ENCODE peak calls at places on chromosomes 1 and 21, in six cellular contexts. L is spleen, E is tibial artery, V is ovary, J is lung, S is endothelial cell of umbilical vein. R is an unnamed sample. For H3K4me1 and H3K36me3, the result is how much of the 10 kb centered on the place peaks cover.

GRCh38 chr1:24074817-24075725 is 36.9 kb downstream of the MYOM3 start:
- DNase-seq in E (no peak), S (no peak), J (no peak), L (no peak), V (no peak), R (peak)

GRCh38 chr1:193118194-193118593 is 3.6 kb upstream of the CDC73 start:
- DNase-seq in E (no peak), V (no peak), L (no peak), J (no peak), S (no peak), R (no peak)

GRCh38 chr1:183609313-183609712 is 19.1 kb upstream of the NCF2 start:
- DNase-seq in E (peak), V (peak), S (peak), J (peak), L (no peak), R (no peak)

GRCh38 chr1:165678509-165678908 is 19.9 kb downstream of the ALDH9A1 start:
- DNase-seq in E (no peak), V (no peak), J (no peak), S (peak), L (no peak), R (no peak)

GRCh38 chr1:230010618-230011332 is 56.3 kb upstream of the GALNT2 start:
- DNase-seq in E (no peak), J (no peak), S (no peak), V (no peak), L (no peak), R (no peak)

GRCh38 chr1:25642710-25643109 is 26.1 kb downstream of the MAN1C1 start:
- DNase-seq in J (no peak), L (peak), V (no peak), E (no peak), S (peak), R (no peak)

GRCh38 chr1:30110826-30111225 is 612.6 kb downstream of the MATN1 start:
- DNase-seq in L (no peak), V (no peak), S (no peak), E (no peak), J (no peak), R (peak)

GRCh38 chr1:17881761-17882160 is 126.6 kb downstream of the ACTL8 start:
- DNase-seq in L (peak), V (no peak), E (no peak), J (no peak), S (no peak), R (peak)

GRCh38 chr1:205248793-205249601 is 21.3 kb downstream of the TMCC2 start:
- DNase-seq in L (peak), S (peak), E (peak), J (peak), V (peak), R (peak)

GRCh38 chr1:184691719-184692324 is 62.8 kb downstream of the EDEM3 start:
- DNase-seq in E (no peak), L (no peak), S (peak), J (no peak), V (no peak), R (no peak)

GRCh38 chr1:184258525-184258924 is 128.3 kb upstream of the C1orf21 start:
- DNase-seq in E (no peak), J (no peak), S (peak), L (no peak), V (no peak), R (no peak)

GRCh38 chr1:191551019-191551418 is 607.2 kb upstream of the RGS18 start:
- DNase-seq in S (no peak), J (no peak), E (no peak), V (no peak), L (no peak), R (no peak)

GRCh38 chr1:960371-961131 is at the start of gene KLHL17:
- DNase-seq in J (peak), V (peak), S (peak), L (peak), E (peak), R (peak)

GRCh38 chr1:84780000-84780716 is 89.9 kb upstream of the SSX2IP start:
- DNase-seq in L (no peak), E (no peak), V (no peak), S (no peak), J (no peak), R (no peak)

GRCh38 chr1:4081806-4082645 is 182.0 kb upstream of the C1orf174 start:
- DNase-seq in J (no peak), L (peak), E (no peak), S (no peak), V (no peak), R (no peak)

GRCh38 chr21:45528981-45529784 is 13.1 kb downstream of the SLC19A1 start:
- DNase-seq in S (no peak), J (no peak), E (no peak), V (peak), L (peak), R (peak)

GRCh38 chr1:202589190-202589680 is 121.0 kb downstream of the SYT2 start:
- DNase-seq in V (peak), L (no peak), S (peak), E (peak), J (peak), R (peak)

GRCh38 chr1:212754715-212755114 is 36.9 kb downstream of the NSL1 start:
- DNase-seq in E (no peak), V (no peak), L (no peak), J (no peak), S (no peak), R (no peak)

GRCh38 chr1:145706282-145706681 is 886 bp downstream of the PDZK1 start:
- DNase-seq in S (no peak), J (no peak), E (no peak), L (no peak), V (no peak), R (no peak)

GRCh38 chr1:19204665-19205266 is 5.3 kb downstream of the UBR4 start:
- DNase-seq in L (no peak), S (no peak), E (no peak), J (no peak), V (no peak), R (no peak)
- H3K4me1 ChIP-seq in L (half or more), S (under half), E (under half), J (under half), V (under half), R (under half)

DNA sequence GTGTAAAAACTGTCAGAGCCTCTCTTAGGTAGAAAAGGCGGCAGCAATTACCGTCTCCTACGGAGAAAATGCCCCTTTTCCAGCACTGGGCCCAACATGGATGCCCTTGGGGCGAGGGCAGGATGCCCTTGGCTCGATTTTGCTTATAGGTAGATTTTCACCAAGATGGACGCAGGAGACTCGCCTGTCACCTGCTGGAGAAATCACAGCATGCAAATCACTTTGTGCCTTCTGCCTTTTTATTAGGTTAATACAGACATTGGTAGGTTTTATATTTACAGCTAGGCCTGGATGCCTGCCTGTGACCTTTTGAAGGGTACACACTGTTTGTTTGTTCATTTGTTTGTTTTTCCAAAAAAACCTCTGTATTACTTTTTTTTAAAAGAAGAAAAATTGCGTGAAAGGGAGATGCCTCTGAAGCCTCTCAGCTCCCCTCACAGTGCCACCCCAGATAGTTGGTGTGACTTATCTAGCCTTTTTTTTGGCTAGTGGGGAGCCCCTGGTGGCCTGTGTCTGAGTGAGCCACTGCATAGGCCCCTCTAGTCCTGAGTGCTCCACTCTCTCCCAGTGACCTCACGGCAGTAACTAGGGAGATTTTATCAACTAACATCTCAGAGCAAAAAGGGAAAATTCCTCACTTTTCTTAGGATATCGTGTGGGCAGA is 2.5 kb downstream of the ATP1B1 start:
- DNase-seq in V (no peak), E (no peak), S (no peak), L (no peak), J (no peak), R (no peak)
- TF ChIP-seq CTCF in V (peak), E (no peak), S (peak), L (no peak), J (no peak), R (no peak)

GRCh38 chr21:32312976-32313375 is 14.3 kb downstream of the MRAP start:
- DNase-seq in E (no peak), L (no peak), J (no peak), V (no peak), S (no peak), R (no peak)
- H3K36me3 ChIP-seq in E (half or more), L (under half), J (under half), V (under half), S (under half), R (under half)

DNA sequence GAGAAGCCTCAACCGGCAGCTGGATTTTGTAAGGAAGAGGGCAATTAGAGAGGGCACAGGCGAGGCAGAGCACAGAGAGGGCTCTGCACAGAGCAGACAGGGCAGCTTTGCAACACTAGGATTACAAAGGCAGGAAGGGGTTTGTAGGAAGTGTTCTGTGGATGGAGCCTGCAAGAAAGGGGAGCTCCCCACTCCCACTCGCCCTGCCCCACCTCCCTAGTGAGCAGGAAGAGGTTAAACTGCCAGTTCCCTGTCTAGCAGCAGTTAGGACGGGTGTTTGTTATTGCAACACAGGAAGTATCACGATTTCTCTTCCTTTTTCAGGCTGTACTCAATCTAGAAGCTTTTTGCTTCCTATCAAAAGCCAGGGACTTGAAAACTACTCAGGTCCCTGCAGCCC is 63.3 kb upstream of the LRRC8D start:
- DNase-seq in V (no peak), J (peak), S (peak), E (no peak), L (peak), R (peak)
- H3K4me1 ChIP-seq in V (under half), J (under half), S (half or more), E (under half), L (half or more), R (under half)

GRCh38 chr1:154607748-154608521 is at the start of gene ADAR:
- DNase-seq in S (peak), E (peak), V (peak), L (peak), J (peak), R (peak)

GRCh38 chr1:154608522-154609294 is 722 bp upstream of the ADAR start:
- DNase-seq in L (peak), V (peak), E (peak), S (peak), J (peak), R (peak)

GRCh38 chr1:154603317-154603716 is 4.7 kb downstream of the ADAR start:
- DNase-seq in E (no peak), S (no peak), J (no peak), L (no peak), V (no peak), R (no peak)

GRCh38 chr1:154609398-154610380 is 1.7 kb upstream of the ADAR start:
- DNase-seq in E (no peak), J (no peak), V (no peak), L (no peak), S (no peak), R (no peak)

DNA sequence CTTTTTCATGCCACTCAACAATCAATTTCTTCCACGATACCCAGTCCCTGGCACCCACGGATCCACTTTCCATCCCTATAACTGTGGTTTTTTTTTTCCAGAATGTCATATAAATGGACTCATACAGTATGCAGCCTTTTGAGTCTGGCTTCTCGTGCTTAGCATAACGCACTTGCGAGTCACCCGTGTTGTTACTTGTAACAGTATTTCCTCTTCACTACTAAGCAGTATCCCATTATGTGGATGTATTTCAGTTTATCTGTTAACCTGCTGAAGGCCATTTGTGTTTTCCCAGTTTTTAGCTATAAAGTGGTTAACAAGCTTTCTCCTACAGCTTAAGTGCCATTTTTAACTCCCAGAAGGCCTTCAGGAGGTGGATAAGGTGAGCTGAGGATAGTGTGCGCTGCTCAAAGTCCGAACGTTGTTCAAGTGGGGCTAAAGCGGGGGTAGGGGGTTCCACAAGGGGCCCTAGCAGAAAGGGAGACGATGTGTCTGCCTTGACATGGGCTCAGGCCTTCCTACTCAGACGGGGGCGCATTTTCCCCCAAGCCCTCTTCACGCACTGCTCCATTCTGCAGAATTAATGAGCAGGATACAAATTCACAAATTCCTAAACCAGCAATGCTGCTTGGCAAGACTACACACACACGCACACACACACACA is 770 bp downstream of the ADAR start:
- DNase-seq in V (no peak), E (no peak), J (no peak), L (peak), S (peak), R (no peak)
- TF ChIP-seq CTCF in V (no peak), E (no peak), J (no peak), L (no peak), S (no peak), R (no peak)

GRCh38 chr1:160997323-160998038 is 23.5 kb downstream of the F11R start:
- DNase-seq in E (peak), S (peak), L (peak), J (peak), V (peak), R (peak)
- H3K36me3 ChIP-seq in E (under half), S (under half), L (under half), J (under half), V (under half), R (under half)

GRCh38 chr1:104189207-104189606 is 439.5 kb downstream of the AMY1C start:
- DNase-seq in J (no peak), E (no peak), S (no peak), L (no peak), V (no peak), R (no peak)
- H3K4me1 ChIP-seq in J (under half), E (under half), S (under half), L (under half), V (under half), R (under half)

GRCh38 chr21:31511258-31511657 is 148.2 kb upstream of the SOD1 start:
- DNase-seq in S (no peak), E (no peak), J (no peak), V (no peak), L (no peak), R (no peak)

GRCh38 chr21:31517664-31518402 is 141.7 kb upstream of the SOD1 start:
- DNase-seq in E (no peak), V (no peak), L (no peak), S (no peak), J (no peak), R (no peak)

GRCh38 chr21:31515253-31515652 is 144.2 kb upstream of the SOD1 start:
- DNase-seq in J (no peak), V (no peak), E (no peak), L (no peak), S (no peak), R (no peak)

GRCh38 chr21:31518580-31518979 is 140.9 kb upstream of the SOD1 start:
- DNase-seq in L (no peak), J (no peak), V (no peak), E (no peak), S (no peak), R (no peak)

DNA sequence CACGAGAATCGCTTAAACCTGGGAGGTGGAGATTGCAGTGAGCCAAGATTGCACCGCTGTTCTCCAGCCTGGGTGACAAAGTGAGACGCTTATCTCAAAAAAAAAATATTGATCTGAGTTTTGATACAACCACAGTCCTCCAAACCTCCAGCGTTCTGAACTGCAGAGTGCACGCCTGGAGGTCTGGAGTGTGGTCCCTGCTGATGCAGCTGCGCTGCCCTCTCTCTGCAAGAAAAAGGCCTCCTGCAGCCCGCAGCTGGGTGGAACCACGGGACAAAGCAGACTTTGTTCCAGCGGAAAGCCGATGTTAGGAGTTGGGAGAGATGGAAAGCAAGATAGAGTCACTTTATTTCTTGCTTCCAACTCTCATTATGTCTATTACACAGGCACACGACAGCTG is 144.9 kb upstream of the SOD1 start:
- DNase-seq in V (no peak), J (no peak), L (no peak), S (no peak), E (no peak), R (no peak)
- TF ChIP-seq CTCF in V (no peak), J (no peak), L (no peak), S (no peak), E (no peak), R (no peak)

DNA sequence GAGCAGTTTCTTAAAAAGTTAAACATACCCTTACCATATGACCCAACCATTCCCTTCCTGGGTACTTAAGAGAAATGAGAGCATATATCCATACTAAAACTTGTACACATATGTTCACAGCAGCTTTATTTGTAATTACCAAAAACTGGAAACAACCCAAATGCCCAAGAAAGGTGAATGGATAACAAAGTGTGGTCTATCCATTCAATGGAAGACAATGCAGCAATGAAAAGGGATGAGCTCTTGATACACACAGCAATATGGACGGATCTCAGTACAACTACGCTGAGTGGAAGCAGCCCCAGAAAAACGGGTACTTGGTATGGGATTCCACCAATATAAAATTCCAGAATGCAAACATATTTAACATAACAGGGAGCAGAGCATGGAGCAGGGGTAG is 112.9 kb upstream of the KRTAP19-8 start:
- DNase-seq in E (no peak), S (no peak), J (no peak), L (no peak), V (no peak), R (no peak)
- H3K36me3 ChIP-seq in E (under half), S (under half), J (under half), L (under half), V (under half), R (under half)

R was measured in kidney.